ENCODE peak calls at places on chromosomes 13 and 19, in nine cellular contexts. D is NCI-H1092 treated with DMSO at 0.1 percent for 48 hours; U is stimulated activated CD4-positive, alpha-beta T cell treated with anti-CD3 and anti-CD28 coated beads, Interleukin-15, amount 100 ng/mL, for 1 hour; B is naive B cell; M is coronary artery; O is NCI-H774; L is EH; I is Caki2; J is foreskin fibroblast. C is an unnamed sample.

GRCh38 chr13:79880820-79881219 is 399.9 kb downstream of the NDFIP2 start:
- DNase-seq in O (no peak), D (no peak), U (no peak), M (no peak), J (peak), L (no peak), I (no peak), B (no peak), C (no peak)

GRCh38 chr19:3322199-3322978 is 44.0 kb upstream of the NFIC start:
- DNase-seq in M (no peak), U (no peak), I (no peak), B (no peak), L (no peak), J (no peak), D (no peak), O (no peak), C (no peak)

GRCh38 chr19:17766543-17767131 is 15.4 kb downstream of the FCHO1 start:
- DNase-seq in J (peak), I (peak), L (peak), U (no peak), O (peak), B (peak), D (peak), M (no peak), C (peak)

GRCh38 chr13:51760592-51760991 is 43.4 kb downstream of the DHRS12 start:
- DNase-seq in U (no peak), J (no peak), B (no peak), M (no peak), D (no peak), L (no peak), O (no peak), I (no peak), C (no peak)

GRCh38 chr19:23554548-23554947 is 132.5 kb downstream of the ZNF675 start:
- DNase-seq in D (no peak), L (peak), J (no peak), B (no peak), I (peak), M (no peak), U (no peak), O (no peak), C (no peak)

GRCh38 chr13:77714119-77714755 is 16.8 kb downstream of the SLAIN1 start:
- DNase-seq in B (no peak), O (no peak), U (no peak), L (no peak), J (no peak), I (no peak), M (no peak), D (no peak), C (no peak)

GRCh38 chr19:5407356-5407755 is 47.9 kb upstream of the ZNRF4 start:
- DNase-seq in B (no peak), I (peak), M (no peak), L (peak), O (no peak), D (no peak), U (no peak), J (peak), C (peak)

GRCh38 chr19:38049105-38049649 is 142.2 kb downstream of the SIPA1L3 start:
- DNase-seq in I (no peak), U (peak), O (no peak), B (peak), J (peak), D (no peak), L (peak), M (no peak), C (no peak)

GRCh38 chr13:112869202-112870061 is 99.6 kb upstream of the MCF2L start:
- DNase-seq in O (no peak), U (no peak), B (no peak), M (peak), I (no peak), J (peak), L (no peak), D (no peak), C (no peak)

GRCh38 chr19:10074153-10074552 is 12.0 kb upstream of the SHFL start:
- DNase-seq in B (no peak), J (peak), D (peak), L (peak), M (no peak), I (no peak), O (no peak), U (no peak), C (no peak)

GRCh38 chr19:8430650-8431049 is 14.1 kb upstream of the HNRNPM start:
- DNase-seq in O (no peak), B (no peak), L (no peak), J (no peak), M (no peak), I (no peak), D (no peak), U (no peak), C (no peak)

GRCh38 chr13:66216723-66217122 is 1013.4 kb downstream of the PCDH9 start:
- DNase-seq in I (no peak), O (no peak), U (no peak), L (no peak), J (no peak), B (no peak), M (no peak), D (no peak), C (no peak)

GRCh38 chr19:35755550-35756371 is 1.1 kb downstream of the HSPB6 start:
- DNase-seq in O (no peak), L (peak), B (peak), U (peak), I (no peak), M (peak), J (peak), D (no peak), C (no peak)

GRCh38 chr13:112636401-112636975 is 48.5 kb upstream of the TUBGCP3 start:
- DNase-seq in L (no peak), B (no peak), J (no peak), U (no peak), D (no peak), I (no peak), M (no peak), O (no peak), C (no peak)

GRCh38 chr13:33838567-33839131 is 20.7 kb downstream of the RFC3 start:
- DNase-seq in J (peak), D (no peak), B (no peak), U (no peak), I (no peak), O (no peak), L (no peak), M (no peak), C (no peak)

GRCh38 chr13:110062077-110062776 is 244.7 kb downstream of the COL4A1 start:
- DNase-seq in J (peak), M (no peak), U (no peak), D (no peak), B (no peak), I (no peak), O (no peak), L (no peak), C (no peak)

GRCh38 chr13:24348797-24349515 is 39.6 kb downstream of the C1QTNF9 start:
- DNase-seq in M (no peak), O (peak), I (peak), D (peak), L (no peak), B (no peak), U (no peak), J (no peak), C (peak)

GRCh38 chr19:44666852-44667251 is 4.4 kb upstream of the CEACAM19 start:
- DNase-seq in U (no peak), B (no peak), D (no peak), M (no peak), O (no peak), I (no peak), J (no peak), L (no peak), C (no peak)

GRCh38 chr13:101511766-101512165 is 59.3 kb downstream of the ITGBL1 start:
- DNase-seq in O (no peak), M (no peak), J (peak), D (no peak), U (no peak), L (peak), I (no peak), B (no peak), C (no peak)

GRCh38 chr19:17337675-17338439 is 504 bp downstream of the GTPBP3 start:
- DNase-seq in B (no peak), J (peak), U (no peak), M (no peak), L (peak), O (no peak), D (peak), I (peak), C (no peak)

GRCh38 chr13:44573790-44574465 is 2.2 kb downstream of the TSC22D1 start:
- DNase-seq in D (no peak), O (no peak), B (no peak), L (peak), I (peak), M (peak), J (peak), U (no peak), C (no peak)

GRCh38 chr19:31266196-31266595 is 83.0 kb downstream of the TSHZ3 start:
- DNase-seq in U (no peak), M (no peak), L (no peak), I (no peak), B (no peak), D (no peak), J (no peak), O (no peak), C (no peak)